ENCODE peak calls at places on chromosomes 11 and 22, in six cellular contexts. G is iPS DF 19.7; Z is DMS153; K is activated T-helper 1 cell treated with anti-CD3 and anti-CD28 coated beads, Interleukin-2, amount 50 U/mL, for 16 hours; L is foreskin fibroblast; C is B cell. N is an unnamed sample.

GRCh38 chr11:2557381-2557780 is 112.6 kb downstream of the KCNQ1 start:
- DNase-seq in G (no peak), Z (no peak), K (no peak), L (no peak), C (no peak), N (no peak)

GRCh38 chr22:27987557-27987956 is 68.5 kb upstream of the PITPNB start:
- DNase-seq in G (no peak), Z (no peak), K (no peak), L (peak; percentile 60), C (no peak), N (no peak)

GRCh38 chr11:9660886-9661285 is 3.0 kb upstream of the SWAP70 start:
- DNase-seq in G (no peak), Z (no peak), K (no peak), L (no peak), C (no peak), N (no peak)

GRCh38 chr11:34394771-34395300 is 37.0 kb upstream of the ABTB2 start:
- DNase-seq in G (no peak), Z (no peak), K (no peak), L (no peak), C (no peak), N (peak; percentile 3)

GRCh38 chr11:69173925-69174591 is 18.3 kb downstream of the SMIM38 start:
- DNase-seq in G (no peak), Z (no peak), K (no peak), L (no peak), C (no peak), N (no peak)

GRCh38 chr11:29634248-29634647 is 382.6 kb downstream of the KCNA4 start:
- DNase-seq in G (no peak), Z (no peak), K (no peak), L (no peak), C (no peak), N (no peak)

GRCh38 chr11:16326679-16327297 is 29.6 kb downstream of the SOX6 start:
- DNase-seq in G (no peak), Z (no peak), K (no peak), L (no peak), C (no peak), N (no peak)

GRCh38 chr22:45223304-45224117 is 17.2 kb downstream of the KIAA0930 start:
- DNase-seq in G (no peak), Z (no peak), K (no peak), L (no peak), C (no peak), N (no peak)

GRCh38 chr11:13962562-13963168 is at the start of gene SPON1:
- DNase-seq in G (no peak), Z (peak; percentile 25), K (no peak), L (peak; percentile 12), C (peak; percentile 51), N (no peak)

GRCh38 chr11:59199546-59200420 is 12.9 kb downstream of the MPEG1 start:
- DNase-seq in G (no peak), Z (no peak), K (no peak), L (no peak), C (peak; percentile 60), N (no peak)

GRCh38 chr22:17699696-17700330 is 61.3 kb downstream of the BCL2L13 start:
- DNase-seq in G (no peak), Z (no peak), K (no peak), L (no peak), C (no peak), N (no peak)